ENCODE peak calls at places on chromosomes 1 and 21, in four cellular contexts. One of them, this sample, is unnamed.

GRCh38 chr1:204716687-204717086 is 31.1 kb upstream of the LRRN2 start:
- DNase-seq in stimulated activated CD4-positive, alpha-beta T cell treated with anti-CD3 and anti-CD28 coated beads, TNF-alpha, amount 100 ng/mL, for 4 hours: no peak
- DNase-seq in NCI-H2171 treated with DMSO at 0.1 percent for 48 hours: no peak
- DNase-seq in activated CD4-positive, alpha-beta T cell treated with anti-CD3 and anti-CD28 coated beads, Interleukin-2, amount 50 U/mL, for 1 hour: no peak
- DNase-seq in this sample: no peak

GRCh38 chr1:109840011-109840629 is 70.5 kb upstream of the CSF1 start:
- DNase-seq in activated CD4-positive, alpha-beta T cell treated with anti-CD3 and anti-CD28 coated beads, Interleukin-2, amount 50 U/mL, for 1 hour: no peak
- DNase-seq in NCI-H2171 treated with DMSO at 0.1 percent for 48 hours: peak; percentile 6
- DNase-seq in stimulated activated CD4-positive, alpha-beta T cell treated with anti-CD3 and anti-CD28 coated beads, TNF-alpha, amount 100 ng/mL, for 4 hours: no peak
- DNase-seq in this sample: no peak

GRCh38 chr21:34992736-34993135 is 56.4 kb downstream of the RUNX1 start:
- DNase-seq in activated CD4-positive, alpha-beta T cell treated with anti-CD3 and anti-CD28 coated beads, Interleukin-2, amount 50 U/mL, for 1 hour: no peak
- DNase-seq in NCI-H2171 treated with DMSO at 0.1 percent for 48 hours: no peak
- DNase-seq in stimulated activated CD4-positive, alpha-beta T cell treated with anti-CD3 and anti-CD28 coated beads, TNF-alpha, amount 100 ng/mL, for 4 hours: no peak
- DNase-seq in this sample: no peak

GRCh38 chr1:20165522-20165951 is 20.4 kb upstream of the UBXN10 start:
- DNase-seq in NCI-H2171 treated with DMSO at 0.1 percent for 48 hours: peak; percentile 47
- DNase-seq in stimulated activated CD4-positive, alpha-beta T cell treated with anti-CD3 and anti-CD28 coated beads, TNF-alpha, amount 100 ng/mL, for 4 hours: no peak
- DNase-seq in activated CD4-positive, alpha-beta T cell treated with anti-CD3 and anti-CD28 coated beads, Interleukin-2, amount 50 U/mL, for 1 hour: no peak
- DNase-seq in this sample: no peak

GRCh38 chr1:116916002-116916401 is 6.3 kb downstream of the PTGFRN start:
- DNase-seq in NCI-H2171 treated with DMSO at 0.1 percent for 48 hours: no peak
- DNase-seq in stimulated activated CD4-positive, alpha-beta T cell treated with anti-CD3 and anti-CD28 coated beads, TNF-alpha, amount 100 ng/mL, for 4 hours: no peak
- DNase-seq in activated CD4-positive, alpha-beta T cell treated with anti-CD3 and anti-CD28 coated beads, Interleukin-2, amount 50 U/mL, for 1 hour: no peak
- DNase-seq in this sample: no peak

GRCh38 chr1:207336559-207337467 is 15.3 kb downstream of the CD55 start:
- DNase-seq in NCI-H2171 treated with DMSO at 0.1 percent for 48 hours: no peak
- DNase-seq in activated CD4-positive, alpha-beta T cell treated with anti-CD3 and anti-CD28 coated beads, Interleukin-2, amount 50 U/mL, for 1 hour: no peak
- DNase-seq in stimulated activated CD4-positive, alpha-beta T cell treated with anti-CD3 and anti-CD28 coated beads, TNF-alpha, amount 100 ng/mL, for 4 hours: no peak
- DNase-seq in this sample: no peak

GRCh38 chr1:33897092-33897725 is 33.3 kb downstream of the HMGB4 start:
- DNase-seq in activated CD4-positive, alpha-beta T cell treated with anti-CD3 and anti-CD28 coated beads, Interleukin-2, amount 50 U/mL, for 1 hour: no peak
- DNase-seq in stimulated activated CD4-positive, alpha-beta T cell treated with anti-CD3 and anti-CD28 coated beads, TNF-alpha, amount 100 ng/mL, for 4 hours: no peak
- DNase-seq in NCI-H2171 treated with DMSO at 0.1 percent for 48 hours: no peak
- DNase-seq in this sample: no peak

GRCh38 chr1:19739628-19740027 is 60.1 kb downstream of the TMCO4 start:
- DNase-seq in activated CD4-positive, alpha-beta T cell treated with anti-CD3 and anti-CD28 coated beads, Interleukin-2, amount 50 U/mL, for 1 hour: no peak
- DNase-seq in stimulated activated CD4-positive, alpha-beta T cell treated with anti-CD3 and anti-CD28 coated beads, TNF-alpha, amount 100 ng/mL, for 4 hours: no peak
- DNase-seq in NCI-H2171 treated with DMSO at 0.1 percent for 48 hours: no peak
- DNase-seq in this sample: no peak

GRCh38 chr21:44901391-44902074 is 19.2 kb downstream of the ITGB2 start:
- DNase-seq in stimulated activated CD4-positive, alpha-beta T cell treated with anti-CD3 and anti-CD28 coated beads, TNF-alpha, amount 100 ng/mL, for 4 hours: no peak
- DNase-seq in activated CD4-positive, alpha-beta T cell treated with anti-CD3 and anti-CD28 coated beads, Interleukin-2, amount 50 U/mL, for 1 hour: no peak
- DNase-seq in NCI-H2171 treated with DMSO at 0.1 percent for 48 hours: no peak
- DNase-seq in this sample: no peak

GRCh38 chr1:203172184-203173115 is 3.2 kb downstream of the MYBPH start:
- DNase-seq in stimulated activated CD4-positive, alpha-beta T cell treated with anti-CD3 and anti-CD28 coated beads, TNF-alpha, amount 100 ng/mL, for 4 hours: peak; percentile 12
- DNase-seq in activated CD4-positive, alpha-beta T cell treated with anti-CD3 and anti-CD28 coated beads, Interleukin-2, amount 50 U/mL, for 1 hour: peak; percentile 35
- DNase-seq in NCI-H2171 treated with DMSO at 0.1 percent for 48 hours: peak; percentile 71
- DNase-seq in this sample: no peak

GRCh38 chr21:35593000-35593502 is 467.3 kb downstream of the SETD4 start:
- DNase-seq in activated CD4-positive, alpha-beta T cell treated with anti-CD3 and anti-CD28 coated beads, Interleukin-2, amount 50 U/mL, for 1 hour: no peak
- DNase-seq in stimulated activated CD4-positive, alpha-beta T cell treated with anti-CD3 and anti-CD28 coated beads, TNF-alpha, amount 100 ng/mL, for 4 hours: no peak
- DNase-seq in NCI-H2171 treated with DMSO at 0.1 percent for 48 hours: no peak
- DNase-seq in this sample: no peak

GRCh38 chr1:217088521-217089221 is 365.4 kb upstream of the ESRRG start:
- DNase-seq in NCI-H2171 treated with DMSO at 0.1 percent for 48 hours: no peak
- DNase-seq in activated CD4-positive, alpha-beta T cell treated with anti-CD3 and anti-CD28 coated beads, Interleukin-2, amount 50 U/mL, for 1 hour: no peak
- DNase-seq in stimulated activated CD4-positive, alpha-beta T cell treated with anti-CD3 and anti-CD28 coated beads, TNF-alpha, amount 100 ng/mL, for 4 hours: no peak
- DNase-seq in this sample: no peak

GRCh38 chr1:25217015-25217414 is 15.3 kb downstream of the SYF2 start:
- DNase-seq in NCI-H2171 treated with DMSO at 0.1 percent for 48 hours: no peak
- DNase-seq in activated CD4-positive, alpha-beta T cell treated with anti-CD3 and anti-CD28 coated beads, Interleukin-2, amount 50 U/mL, for 1 hour: no peak
- DNase-seq in stimulated activated CD4-positive, alpha-beta T cell treated with anti-CD3 and anti-CD28 coated beads, TNF-alpha, amount 100 ng/mL, for 4 hours: no peak
- DNase-seq in this sample: no peak